ENCODE peak calls at places on chromosomes 1 and 21, in ten cellular contexts. R is CD8-positive, alpha-beta T cell; K is left ventricle myocardium inferior; M is A549; L is PC-9; S is breast epithelium; N is lower lobe of right lung; T is psoas muscle; X is A673; D is heart left ventricle. V is an unnamed sample.

GRCh38 chr1:118927421-118927820 is 60.7 kb downstream of the TBX15 start:
- DNase-seq in R (no peak), K (no peak), M (no peak), L (no peak), S (no peak), N (no peak), T (no peak), X (no peak), D (no peak), V (no peak)

GRCh38 chr1:17629460-17629859 is 90.0 kb downstream of the ARHGEF10L start:
- DNase-seq in R (no peak), K (no peak), M (no peak), L (no peak), S (no peak), N (no peak), T (no peak), X (no peak), D (no peak), V (no peak)

GRCh38 chr21:19692231-19692630 is 1288.6 kb upstream of the TMPRSS15 start:
- DNase-seq in R (no peak), K (no peak), M (no peak), L (no peak), S (no peak), N (no peak), T (no peak), X (no peak), D (no peak), V (no peak)

GRCh38 chr1:201752333-201752732 is 76.6 kb upstream of the IPO9 start:
- DNase-seq in R (no peak), K (no peak), M (no peak), L (no peak), S (no peak), N (no peak), T (no peak), X (no peak), D (no peak), V (no peak)

GRCh38 chr1:6056549-6056948 is 10.9 kb downstream of the KCNAB2 start:
- DNase-seq in R (no peak), K (no peak), M (no peak), L (no peak), S (no peak), N (no peak), T (no peak), X (no peak), D (no peak), V (no peak)

GRCh38 chr21:38804617-38805281 is 980 bp upstream of the ETS2 start:
- DNase-seq in R (no peak), K (peak; percentile 79), M (no peak), L (peak; percentile 70), S (peak; percentile 69), N (peak; percentile 89), T (peak; percentile 81), X (peak; percentile 68), D (peak; percentile 84), V (peak; percentile 70)

GRCh38 chr1:222523852-222524251 is 24.1 kb downstream of the HHIPL2 start:
- DNase-seq in R (no peak), K (no peak), M (no peak), L (no peak), S (no peak), N (no peak), T (no peak), X (no peak), D (no peak), V (no peak)

GRCh38 chr1:8728464-8728863 is 89.0 kb downstream of the RERE start:
- DNase-seq in R (no peak), K (no peak), M (no peak), L (no peak), S (no peak), N (no peak), T (no peak), X (no peak), D (no peak), V (no peak)

GRCh38 chr1:193270996-193271395 is 84.6 kb upstream of the B3GALT2 start:
- DNase-seq in R (no peak), K (no peak), M (no peak), L (no peak), S (no peak), N (no peak), T (no peak), X (no peak), D (no peak), V (no peak)

GRCh38 chr1:11935040-11935378 is 492 bp downstream of the PLOD1 start:
- DNase-seq in R (no peak), K (no peak), M (no peak), L (no peak), S (no peak), N (no peak), T (no peak), X (no peak), D (no peak), V (no peak)
- H3K4me1 ChIP-seq in R (peaks cover 11% of the 10 kb centered on the region), K (peaks cover 81% of the 10 kb centered on the region), M (peaks cover 21% of the 10 kb centered on the region), L (peaks cover 5% of the 10 kb centered on the region), S (peaks cover 4% of the 10 kb centered on the region), N (peaks cover 41% of the 10 kb centered on the region), T (peaks cover 51% of the 10 kb centered on the region), X (peaks cover 18% of the 10 kb centered on the region), D (peaks cover 70% of the 10 kb centered on the region), V (peaks cover 47% of the 10 kb centered on the region)

GRCh38 chr1:165376811-165377153 is 20.3 kb upstream of the LMX1A start:
- DNase-seq in R (no peak), K (no peak), M (no peak), L (no peak), S (no peak), N (no peak), T (no peak), X (no peak), D (no peak), V (no peak)

GRCh38 chr1:165371588-165372235 is 15.2 kb upstream of the LMX1A start:
- DNase-seq in R (no peak), K (no peak), M (no peak), L (no peak), S (no peak), N (no peak), T (no peak), X (no peak), D (no peak), V (no peak)

GRCh38 chr1:165376041-165376810 is 19.7 kb upstream of the LMX1A start:
- DNase-seq in R (no peak), K (peak; percentile 87), M (no peak), L (no peak), S (peak; percentile 86), N (peak; percentile 70), T (peak; percentile 88), X (peak; percentile 39), D (peak; percentile 89), V (peak; percentile 89)

DNA sequence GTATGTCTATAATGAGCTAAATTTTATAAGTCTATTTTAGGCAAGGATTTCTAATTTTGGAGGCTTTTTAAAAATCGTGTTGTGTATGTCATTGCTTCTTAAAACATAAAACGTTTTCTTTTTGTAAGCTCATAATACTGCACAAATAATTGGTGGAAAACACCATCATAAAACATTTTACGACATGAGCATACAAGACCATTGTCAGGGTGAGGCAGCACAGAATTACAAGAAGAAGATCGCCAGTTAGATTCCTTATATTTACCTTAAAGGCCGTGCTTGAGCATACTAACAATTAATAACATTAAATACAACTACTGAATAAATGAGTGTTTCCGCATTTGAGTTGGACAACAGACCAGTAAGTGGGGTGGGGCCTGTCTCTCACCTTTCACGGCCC is 19.1 kb upstream of the LMX1A start:
- DNase-seq in R (no peak), K (no peak), M (no peak), L (no peak), S (no peak), N (no peak), T (no peak), X (no peak), D (no peak), V (no peak)
- H3K4me1 ChIP-seq in R (peaks cover 14% of the 10 kb centered on the region), K (peaks cover 22% of the 10 kb centered on the region), M (no peaks in the 10 kb centered on the region), L (no peaks in the 10 kb centered on the region), S (peaks cover 6% of the 10 kb centered on the region), N (peaks cover 17% of the 10 kb centered on the region), T (peaks cover 10% of the 10 kb centered on the region), X (no peaks in the 10 kb centered on the region), D (peaks cover 36% of the 10 kb centered on the region), V (peaks cover 19% of the 10 kb centered on the region)

GRCh38 chr1:114753143-114753542 is 4.6 kb downstream of the CSDE1 start:
- DNase-seq in R (no peak), K (no peak), M (no peak), L (no peak), S (no peak), N (no peak), T (no peak), X (no peak), D (no peak), V (no peak)

GRCh38 chr1:114757455-114758250 is at the start of gene CSDE1:
- DNase-seq in R (peak; percentile 98), K (peak; percentile 96), M (peak; percentile 91), L (peak; percentile 99), S (peak; percentile 95), N (peak; percentile 98), T (peak; percentile 96), X (peak; percentile 98), D (peak; percentile 98), V (peak; percentile 98)

GRCh38 chr1:114756949-114757454 is 782 bp downstream of the CSDE1 start:
- DNase-seq in R (no peak), K (peak; percentile 18), M (peak; percentile 18), L (peak; percentile 72), S (no peak), N (peak; percentile 58), T (peak; percentile 58), X (peak; percentile 58), D (no peak), V (peak; percentile 67)

GRCh38 chr1:114756009-114756892 is 1.5 kb downstream of the CSDE1 start:
- DNase-seq in R (no peak), K (no peak), M (no peak), L (no peak), S (no peak), N (no peak), T (no peak), X (no peak), D (no peak), V (no peak)

GRCh38 chr1:114755006-114755936 is 2.5 kb downstream of the CSDE1 start:
- DNase-seq in R (no peak), K (no peak), M (no peak), L (peak; percentile 58), S (no peak), N (no peak), T (no peak), X (peak; percentile 17), D (no peak), V (no peak)
- H3K4me1 ChIP-seq in R (peaks cover 68% of the 10 kb centered on the region), K (peaks cover 82% of the 10 kb centered on the region), M (peaks cover 32% of the 10 kb centered on the region), L (peaks cover 34% of the 10 kb centered on the region), S (peaks cover 16% of the 10 kb centered on the region), N (peaks cover 66% of the 10 kb centered on the region), T (peaks cover 47% of the 10 kb centered on the region), X (peaks cover 29% of the 10 kb centered on the region), D (peaks cover 72% of the 10 kb centered on the region), V (peaks cover 68% of the 10 kb centered on the region)

DNA sequence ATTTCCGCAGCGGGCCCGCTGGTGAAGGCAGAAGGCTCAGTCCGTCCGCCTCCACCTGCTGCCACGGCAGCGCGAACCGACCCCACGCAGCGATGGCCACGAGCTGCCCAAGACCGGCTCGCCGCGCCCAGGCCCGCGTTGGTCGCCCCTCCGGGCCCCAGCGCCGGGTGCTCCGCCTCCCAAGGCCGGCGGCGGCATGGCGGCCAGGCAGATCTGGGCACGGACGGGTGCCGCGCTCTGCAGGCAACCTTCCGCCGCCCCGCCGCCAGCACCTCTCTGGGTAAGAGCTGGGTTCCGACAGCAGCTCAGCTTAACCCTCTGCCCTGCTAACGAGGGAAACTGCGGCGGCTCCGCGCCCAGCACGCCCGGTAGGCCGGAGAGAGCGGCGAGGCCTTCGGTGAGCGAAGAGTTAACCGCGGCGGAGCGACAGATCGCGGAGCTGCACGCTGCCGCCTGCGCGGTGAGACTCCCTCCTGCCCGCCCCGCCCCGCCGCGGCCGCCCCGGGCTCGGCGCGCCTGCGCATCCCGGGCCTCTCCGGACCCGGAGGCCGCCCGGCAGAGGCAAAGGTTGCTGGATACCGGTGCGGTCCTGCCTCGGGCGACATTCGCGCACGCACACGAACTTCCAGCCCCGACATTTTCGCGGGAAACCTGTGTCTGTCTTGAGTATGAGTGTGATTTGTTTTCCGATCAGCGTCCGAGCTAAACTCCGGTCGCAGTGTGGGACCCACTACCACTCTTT is at the start of gene C1orf53:
- DNase-seq in R (peak; percentile 83), K (peak; percentile 86), M (peak; percentile 94), L (peak; percentile 71), S (peak; percentile 60), N (peak; percentile 92), T (peak; percentile 87), X (peak; percentile 89), D (peak; percentile 88), V (peak; percentile 73)
- H3K4me1 ChIP-seq in R (peaks cover 13% of the 10 kb centered on the region), K (peaks cover 15% of the 10 kb centered on the region), M (peaks cover 10% of the 10 kb centered on the region), L (peaks cover 16% of the 10 kb centered on the region), S (peaks cover 3% of the 10 kb centered on the region), N (peaks cover 6% of the 10 kb centered on the region), T (peaks cover 9% of the 10 kb centered on the region), X (peaks cover 3% of the 10 kb centered on the region), D (peaks cover 6% of the 10 kb centered on the region), V (no peaks in the 10 kb centered on the region)